ENCODE peak calls at places on chromosomes 7 and 10, in eight cellular contexts. N, O, Y, X, G, W, F and T are unnamed samples.

GRCh38 chr10:71085689-71086438 is 126.5 kb upstream of the UNC5B start:
- DNase-seq in W (no peak), N (no peak), Y (no peak), X (no peak), F (peak; percentile 7), G (no peak), O (no peak), T (no peak)

GRCh38 chr10:71433116-71433982 is 36.6 kb downstream of the CDH23 start:
- DNase-seq in X (no peak), F (no peak), W (no peak), N (no peak), Y (no peak), G (no peak), O (no peak), T (no peak)

GRCh38 chr10:12333382-12334185 is 15.8 kb upstream of the CAMK1D start:
- DNase-seq in N (peak; percentile 69), Y (peak; percentile 88), W (no peak), G (peak; percentile 99), X (peak; percentile 78), O (peak; percentile 92), F (peak; percentile 26), T (no peak)

GRCh38 chr7:74674166-74674565 is 16.6 kb downstream of the GTF2I start:
- DNase-seq in X (no peak), Y (no peak), O (no peak), F (no peak), W (no peak), G (no peak), N (no peak), T (no peak)

GRCh38 chr7:127107601-127108007 is 145.1 kb downstream of the GRM8 start:
- DNase-seq in N (no peak), Y (peak; percentile 1), W (no peak), G (peak; percentile 41), X (peak; percentile 33), O (peak; percentile 33), F (peak; percentile 58), T (peak; percentile 7)

GRCh38 chr7:145105561-145105960 is 269.7 kb upstream of the TPK1 start:
- DNase-seq in X (no peak), W (no peak), O (no peak), G (no peak), F (no peak), Y (no peak), N (no peak), T (no peak)

GRCh38 chr7:2646336-2646679 is 14.5 kb downstream of the TTYH3 start:
- DNase-seq in X (no peak), Y (no peak), N (no peak), F (no peak), W (no peak), G (no peak), O (no peak), T (no peak)

GRCh38 chr7:22900101-22900500 is 77.5 kb upstream of the TOMM7 start:
- DNase-seq in Y (no peak), X (no peak), G (no peak), W (no peak), F (no peak), O (no peak), N (no peak), T (no peak)

GRCh38 chr7:116173051-116174028 is 37.0 kb upstream of the TES start:
- DNase-seq in N (no peak), G (peak; percentile 45), W (no peak), X (peak; percentile 55), Y (peak; percentile 52), O (peak; percentile 79), F (no peak), T (no peak)

GRCh38 chr7:8365499-8366110 is 67.8 kb upstream of the NXPH1 start:
- DNase-seq in X (peak; percentile 35), W (no peak), G (no peak), O (no peak), F (no peak), N (no peak), Y (no peak), T (no peak)

GRCh38 chr7:141133646-141134045 is 59.8 kb downstream of the TMEM178B start:
- DNase-seq in W (no peak), N (no peak), Y (no peak), F (no peak), O (no peak), G (no peak), X (no peak), T (no peak)

GRCh38 chr10:7412482-7413251 is 1.8 kb upstream of the SFMBT2 start:
- DNase-seq in X (no peak), O (no peak), Y (no peak), G (no peak), N (peak; percentile 74), W (no peak), F (peak; percentile 44), T (no peak)

GRCh38 chr10:124323145-124323725 is 95.5 kb downstream of the OAT start:
- DNase-seq in Y (no peak), O (peak; percentile 60), F (no peak), X (no peak), W (no peak), N (no peak), G (no peak), T (no peak)

GRCh38 chr7:75595766-75596165 is 103.6 kb downstream of the SPDYE5 start:
- DNase-seq in F (no peak), G (no peak), Y (no peak), X (no peak), W (no peak), O (no peak), N (no peak), T (no peak)

GRCh38 chr7:64870656-64871055 is 32.4 kb upstream of the ZNF273 start:
- DNase-seq in Y (no peak), F (peak; percentile 3), X (no peak), G (no peak), N (no peak), O (no peak), W (no peak), T (no peak)

GRCh38 chr7:81990395-81990794 is 220.5 kb upstream of the HGF start:
- DNase-seq in G (peak; percentile 0), N (no peak), X (peak; percentile 12), W (no peak), F (no peak), Y (no peak), O (peak; percentile 11), T (no peak)

GRCh38 chr7:81983421-81983820 is 213.6 kb upstream of the HGF start:
- DNase-seq in O (no peak), W (no peak), Y (no peak), N (no peak), G (no peak), X (no peak), F (no peak), T (no peak)

DNA sequence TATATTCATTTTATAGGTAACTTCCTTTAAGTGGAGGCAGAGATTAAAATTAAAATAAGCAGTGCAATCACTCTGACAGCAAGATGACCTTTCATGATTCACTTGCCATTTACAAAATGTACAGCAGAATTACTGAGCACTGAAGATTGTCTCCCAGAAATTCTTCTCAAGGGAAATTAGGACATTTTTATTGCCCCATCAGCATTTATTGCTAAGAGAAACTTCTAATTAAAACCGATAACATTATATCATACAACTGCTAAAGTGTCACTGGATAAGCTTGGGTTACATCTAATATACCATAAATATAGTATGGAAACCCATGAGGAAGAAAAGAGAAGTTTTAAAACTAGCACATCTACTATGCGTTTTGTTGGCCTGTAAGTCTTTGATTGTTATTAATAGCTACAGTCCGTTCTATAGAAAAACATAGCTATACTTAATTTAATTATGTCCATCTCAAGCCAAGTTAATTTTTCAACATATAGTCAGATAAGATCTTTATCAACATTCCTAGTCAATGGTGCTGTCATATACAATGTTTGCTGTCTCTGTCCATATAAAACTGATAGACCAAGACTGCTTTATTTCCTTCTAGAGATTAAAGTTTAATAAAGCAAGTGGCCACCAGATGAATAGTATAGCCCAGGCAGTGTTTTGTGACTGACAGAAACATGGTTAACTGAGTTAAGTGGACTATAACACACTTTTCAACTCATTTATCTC is 217.1 kb upstream of the HGF start:
- DNase-seq in F (no peak), X (no peak), W (no peak), Y (no peak), G (no peak), N (no peak), O (no peak), T (no peak)
- H3K27ac ChIP-seq in F (no peak overlapping the region), X (no peak overlapping the region), W (no peak overlapping the region), Y (no peak overlapping the region), G (no peak overlapping the region), N (no peak overlapping the region), O (no peak overlapping the region), T (no peak overlapping the region)

DNA sequence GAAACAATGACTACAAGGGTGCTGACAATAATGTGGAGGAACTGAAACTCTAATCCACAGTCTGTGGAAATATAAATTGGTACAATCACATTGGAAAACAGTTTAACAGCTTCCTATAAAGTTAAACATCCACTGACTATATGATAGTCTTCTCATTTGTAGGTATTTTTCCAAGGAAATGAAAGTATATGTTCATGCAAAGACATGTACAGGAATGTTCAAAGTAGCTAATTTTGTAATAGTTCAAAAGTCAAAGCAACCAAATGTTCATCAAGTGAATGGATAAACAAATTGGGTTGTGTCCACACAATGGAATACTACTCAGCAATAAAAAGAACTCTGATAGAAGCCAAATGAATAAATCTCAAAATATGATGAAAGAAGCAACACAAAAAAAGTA is 626.0 kb upstream of the IGFBP3 start:
- DNase-seq in Y (no peak), X (no peak), N (no peak), W (no peak), F (no peak), O (no peak), G (no peak), T (no peak)
- H3K27ac ChIP-seq in Y (no peak overlapping the region), X (no peak overlapping the region), N (no peak overlapping the region), W (no peak overlapping the region), F (no peak overlapping the region), O (no peak overlapping the region), G (no peak overlapping the region), T (no peak overlapping the region)

DNA sequence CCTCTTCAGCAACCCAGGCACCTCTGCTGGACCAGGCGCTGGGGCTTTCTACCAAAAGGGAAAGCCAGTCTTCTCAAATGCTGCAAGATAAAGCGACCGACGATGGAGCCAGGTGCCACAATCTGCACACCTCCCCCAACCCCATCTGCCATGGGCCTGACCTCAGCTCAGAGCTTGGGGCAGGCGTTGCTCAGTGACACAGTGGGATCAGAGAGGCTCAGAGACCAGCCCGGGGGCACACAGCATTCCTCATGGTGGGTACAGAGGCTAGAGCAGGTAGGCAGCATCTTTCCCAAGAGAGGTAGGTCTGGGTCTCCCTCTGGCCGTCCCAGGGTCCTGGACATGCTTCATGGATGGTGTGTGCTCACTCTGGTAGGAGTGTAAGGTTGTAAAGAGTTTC is 56.3 kb downstream of the ZMIZ1 start:
- DNase-seq in Y (no peak), O (no peak), G (no peak), N (no peak), W (no peak), F (no peak), X (no peak), T (no peak)
- H3K27ac ChIP-seq in Y (peak overlapping the region; percentile 31), O (no peak overlapping the region), G (peak overlapping the region; percentile 79), N (no peak overlapping the region), W (no peak overlapping the region), F (no peak overlapping the region), X (no peak overlapping the region), T (no peak overlapping the region)

DNA sequence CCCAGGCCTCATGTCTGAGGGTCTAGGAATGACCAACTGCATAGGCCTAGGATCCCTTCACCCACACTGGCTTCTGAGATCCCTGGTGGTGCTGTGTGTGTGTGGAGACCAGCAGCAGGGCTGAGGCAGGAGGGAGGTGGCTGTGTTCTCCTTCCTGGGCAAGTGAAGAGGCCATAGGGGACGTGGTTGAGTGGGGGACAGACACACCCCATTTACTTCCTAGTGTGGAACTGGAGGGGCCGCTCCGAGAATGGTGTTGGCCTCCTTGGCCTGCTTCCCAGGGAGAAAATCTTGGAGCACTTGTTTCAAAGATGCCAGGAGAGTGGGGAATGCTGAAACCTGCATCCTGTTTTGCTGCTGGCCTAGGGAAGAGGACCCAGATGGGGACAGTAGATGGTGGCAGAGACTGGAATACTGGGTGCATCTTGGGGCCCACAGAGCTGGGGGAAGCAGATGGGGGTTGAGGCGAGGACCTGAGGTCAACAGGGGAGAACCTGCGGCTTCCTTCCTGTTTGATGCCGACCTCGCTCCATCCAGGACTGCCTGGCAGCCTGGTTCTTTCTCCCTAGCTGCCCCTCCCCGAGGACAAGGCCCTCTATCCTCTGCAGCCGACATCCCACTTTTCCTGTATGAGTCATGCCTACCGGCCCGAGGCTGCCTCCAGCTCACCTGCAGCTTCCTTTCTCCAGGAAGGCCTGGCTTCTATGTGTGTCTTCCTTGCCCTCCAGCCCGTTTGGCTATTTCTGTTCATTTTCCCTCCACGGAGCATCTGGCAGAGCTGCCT is 19.2 kb downstream of the UBTD1 start:
- DNase-seq in G (peak; percentile 87), W (no peak), Y (no peak), N (no peak), F (no peak), O (no peak), X (peak; percentile 27), T (no peak)
- H3K27ac ChIP-seq in G (peak overlapping the region; percentile 80), W (no peak overlapping the region), Y (no peak overlapping the region), N (peak overlapping the region; percentile 41), F (no peak overlapping the region), O (no peak overlapping the region), X (peak overlapping the region; percentile 65), T (no peak overlapping the region)